ENCODE peak calls at places on chromosomes 5 and 9, in nine cellular contexts. K is spleen; C is AG10803; H is stimulated activated CD8-positive, alpha-beta memory T cell treated with anti-CD3 and anti-CD28 coated beads, Interleukin-4, amount 100 ng/mL, for 4 hours; Y is NCI-H2029 treated with DMSO at 0.1 percent for 48 hours; A is HuH-7; T is T-helper 1 cell; S is ecto neural progenitor cell; N is GM20000. G is an unnamed sample.

GRCh38 chr5:10536511-10536910 is 27.4 kb upstream of the ANKRD33B start:
- DNase-seq in K (no peak), C (no peak), H (no peak), Y (no peak), A (no peak), T (no peak), S (no peak), N (no peak), G (no peak)

GRCh38 chr5:143442398-143442797 is 38.9 kb upstream of the NR3C1 start:
- DNase-seq in K (no peak), C (peak), H (no peak), Y (no peak), A (no peak), T (no peak), S (no peak), N (no peak), G (no peak)

GRCh38 chr5:141683596-141684161 is 1.6 kb upstream of the ARAP3 start:
- DNase-seq in K (peak), C (no peak), H (no peak), Y (no peak), A (no peak), T (no peak), S (no peak), N (no peak), G (no peak)

GRCh38 chr9:87682618-87683017 is 43.3 kb upstream of the CTSL start:
- DNase-seq in K (no peak), C (no peak), H (no peak), Y (no peak), A (no peak), T (no peak), S (no peak), N (no peak), G (no peak)

GRCh38 chr5:134540747-134541733 is 15.6 kb downstream of the JADE2 start:
- DNase-seq in K (no peak), C (no peak), H (no peak), Y (no peak), A (no peak), T (no peak), S (no peak), N (peak), G (no peak)

GRCh38 chr9:13436591-13436990 is 157.1 kb upstream of the MPDZ start:
- DNase-seq in K (no peak), C (no peak), H (no peak), Y (no peak), A (no peak), T (no peak), S (no peak), N (no peak), G (no peak)

GRCh38 chr9:112555844-112556482 is 69.3 kb downstream of the KIAA1958 start:
- DNase-seq in K (no peak), C (no peak), H (no peak), Y (no peak), A (peak), T (no peak), S (no peak), N (no peak), G (no peak)

GRCh38 chr5:101943784-101944183 is 352.3 kb downstream of the SLCO4C1 start:
- DNase-seq in K (no peak), C (no peak), H (no peak), Y (no peak), A (no peak), T (peak), S (no peak), N (no peak), G (no peak)

GRCh38 chr9:95458666-95459065 is 58.1 kb downstream of the PTCH1 start:
- DNase-seq in K (no peak), C (no peak), H (no peak), Y (no peak), A (no peak), T (no peak), S (no peak), N (no peak), G (no peak)

GRCh38 chr5:117594165-117594564 is 1019.5 kb upstream of the SEMA6A start:
- DNase-seq in K (no peak), C (peak), H (no peak), Y (no peak), A (no peak), T (no peak), S (no peak), N (no peak), G (peak)

GRCh38 chr9:134485653-134486052 is 155.9 kb upstream of the COL5A1 start:
- DNase-seq in K (peak), C (no peak), H (no peak), Y (no peak), A (no peak), T (no peak), S (no peak), N (no peak), G (no peak)

GRCh38 chr5:77679791-77680190 is 41.3 kb upstream of the OTP start:
- DNase-seq in K (no peak), C (peak), H (no peak), Y (no peak), A (peak), T (no peak), S (no peak), N (no peak), G (no peak)

GRCh38 chr5:91591076-91591475 is 208.0 kb upstream of the ARRDC3 start:
- DNase-seq in K (no peak), C (no peak), H (no peak), Y (no peak), A (no peak), T (no peak), S (no peak), N (no peak), G (no peak)

GRCh38 chr5:172878585-172879433 is 44.8 kb downstream of the ERGIC1 start:
- DNase-seq in K (no peak), C (peak), H (no peak), Y (no peak), A (no peak), T (no peak), S (no peak), N (no peak), G (no peak)

GRCh38 chr5:143642791-143643190 is 169.2 kb upstream of the HMHB1 start:
- DNase-seq in K (no peak), C (peak), H (no peak), Y (no peak), A (no peak), T (no peak), S (no peak), N (no peak), G (no peak)

GRCh38 chr5:39437469-39437868 is 12.7 kb upstream of the DAB2 start:
- DNase-seq in K (no peak), C (no peak), H (no peak), Y (no peak), A (peak), T (no peak), S (no peak), N (no peak), G (no peak)

GRCh38 chr9:33813712-33814641 is 3.0 kb upstream of the UBE2R2 start:
- DNase-seq in K (no peak), C (peak), H (no peak), Y (peak), A (peak), T (peak), S (no peak), N (peak), G (no peak)